ENCODE peak calls at places on chromosomes 5 and 9, in four cellular contexts. U, H, G and C are unnamed samples. For H3K36me3, the result is how much of the 10 kb centered on the place peaks cover.

GRCh38 chr5:121424976-121425375 is 426.7 kb upstream of the FTMT start:
- DNase-seq in U (no peak), G (no peak), H (no peak), C (no peak)

GRCh38 chr9:117044241-117044640 is 357.1 kb downstream of the TRIM32 start:
- DNase-seq in H (no peak), G (no peak), U (no peak), C (no peak)

GRCh38 chr5:58335518-58335917 is 124.4 kb downstream of the PLK2 start:
- DNase-seq in G (no peak), H (no peak), U (no peak), C (no peak)

GRCh38 chr5:140631831-140632365 is 1.1 kb downstream of the CD14 start:
- DNase-seq in U (no peak), H (no peak), G (no peak), C (no peak)

GRCh38 chr5:91123291-91123690 is 259.8 kb downstream of the ARRDC3 start:
- DNase-seq in G (no peak), H (no peak), U (no peak), C (no peak)

GRCh38 chr9:93648836-93649235 is 72.5 kb downstream of the PHF2 start:
- DNase-seq in H (no peak), G (no peak), U (no peak), C (no peak)

GRCh38 chr5:5014836-5015235 is 125.3 kb upstream of the ADAMTS16 start:
- DNase-seq in U (no peak), H (no peak), G (no peak), C (no peak)

GRCh38 chr5:115459844-115460243 is 84.7 kb downstream of the FEM1C start:
- DNase-seq in U (no peak), G (no peak), H (no peak), C (no peak)

DNA sequence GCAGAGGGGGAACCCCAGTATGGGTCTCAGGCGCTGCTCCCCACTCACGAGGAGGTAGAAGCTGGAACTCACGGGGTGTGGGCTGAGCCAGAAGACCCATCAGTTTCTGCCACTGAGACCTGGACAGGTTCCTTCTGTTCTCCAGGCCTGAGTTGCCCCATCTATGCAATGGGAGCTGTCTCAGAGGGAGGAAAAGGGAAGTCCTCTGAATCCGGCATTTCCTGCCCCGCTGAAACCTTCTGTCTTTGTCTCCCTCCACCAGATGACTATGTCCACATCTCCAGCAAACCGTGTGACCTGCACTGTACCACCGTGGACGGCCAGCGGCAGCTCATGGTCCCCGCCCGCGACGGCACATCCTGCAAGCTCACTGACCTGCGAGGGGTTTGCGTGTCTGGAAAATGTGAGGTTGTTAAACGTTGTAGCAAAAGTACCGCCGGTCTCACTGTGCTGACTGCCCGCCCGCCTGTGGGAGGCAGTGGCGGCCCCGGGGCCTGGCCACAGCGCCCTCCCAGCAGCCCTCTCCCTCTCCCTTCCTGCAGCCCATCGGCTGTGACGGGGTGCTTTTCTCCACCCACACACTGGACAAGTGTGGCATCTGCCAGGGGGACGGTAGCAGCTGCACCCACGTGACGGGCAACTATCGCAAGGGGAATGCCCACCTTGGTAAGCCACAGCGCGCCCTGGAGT is 6.0 kb downstream of the ADAMTSL2 start:
- DNase-seq in H (no peak), U (no peak), G (no peak), C (no peak)
- TF ChIP-seq CTCF in H (no peak), U (no peak), G (no peak), C (no peak)

GRCh38 chr5:135038829-135039525 is 4.9 kb upstream of the PITX1 start:
- DNase-seq in G (peak), U (no peak), H (no peak), C (no peak)
- H3K4me3 ChIP-seq in G (peak), U (peak), H (peak), C (peak)

GRCh38 chr9:120452631-120453030 is 127.3 kb downstream of the CDK5RAP2 start:
- DNase-seq in U (no peak), H (no peak), G (no peak), C (no peak)
- H3K36me3 ChIP-seq in U (under half), H (under half), G (half or more), C (under half)

GRCh38 chr5:176743136-176743827 is 67.1 kb upstream of the UNC5A start:
- DNase-seq in G (no peak), H (no peak), U (no peak), C (peak)

GRCh38 chr5:176742246-176743105 is 67.9 kb upstream of the UNC5A start:
- DNase-seq in H (no peak), U (no peak), G (no peak), C (peak)

GRCh38 chr5:176741566-176742211 is 68.7 kb upstream of the UNC5A start:
- DNase-seq in G (no peak), H (no peak), U (no peak), C (peak)

GRCh38 chr5:176743828-176744583 is 66.4 kb upstream of the UNC5A start:
- DNase-seq in G (no peak), H (no peak), U (no peak), C (peak)

GRCh38 chr5:176744584-176744965 is 65.8 kb upstream of the UNC5A start:
- DNase-seq in H (no peak), G (no peak), U (no peak), C (no peak)
- TF ChIP-seq CTCF in H (no peak), G (no peak), U (no peak), C (no peak)

GRCh38 chr5:119322312-119322947 is 33.4 kb upstream of the TNFAIP8 start:
- DNase-seq in H (no peak), U (no peak), G (no peak), C (no peak)

GRCh38 chr5:119319890-119320289 is 35.9 kb upstream of the TNFAIP8 start:
- DNase-seq in U (no peak), H (no peak), G (no peak), C (no peak)

GRCh38 chr5:119323630-119324000 is 32.2 kb upstream of the TNFAIP8 start:
- DNase-seq in H (peak), G (no peak), U (no peak), C (no peak)

GRCh38 chr5:119322948-119323629 is 32.7 kb upstream of the TNFAIP8 start:
- DNase-seq in H (no peak), U (no peak), G (no peak), C (no peak)

DNA sequence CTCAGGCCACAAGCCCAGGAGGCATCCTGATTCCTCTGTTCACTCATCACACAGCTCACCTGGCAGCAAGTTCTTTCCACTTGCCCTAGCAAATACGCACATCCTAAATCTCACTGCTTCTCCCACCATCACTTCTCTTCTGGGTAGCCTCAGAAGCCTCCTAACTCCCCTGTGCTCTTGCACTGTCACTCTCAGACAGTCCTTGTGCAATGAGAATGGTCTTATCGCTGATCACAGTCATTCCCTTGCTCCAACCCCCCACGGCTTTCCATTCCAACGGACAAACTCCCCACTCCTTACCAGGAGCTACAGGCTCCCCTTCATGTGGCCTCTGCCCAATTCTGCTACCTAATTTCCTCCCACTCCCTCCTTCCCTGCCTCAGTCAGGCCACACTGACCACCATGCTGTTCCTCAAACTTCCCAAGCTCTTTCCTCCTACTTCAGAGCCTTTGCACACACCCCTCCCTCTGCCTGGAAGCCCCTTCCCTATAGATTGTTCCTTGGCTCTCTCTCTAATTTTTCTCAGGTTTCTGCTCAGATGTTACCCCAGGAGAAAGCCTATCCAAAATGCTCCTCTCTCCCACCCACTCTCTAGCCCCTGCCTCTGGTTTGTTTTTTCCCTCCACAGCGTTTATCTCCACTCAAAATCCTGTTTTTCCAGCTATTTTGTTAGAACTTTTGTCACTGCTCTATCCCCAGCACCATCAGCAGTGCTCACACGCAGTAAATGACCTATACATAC is 34.1 kb upstream of the TNFAIP8 start:
- DNase-seq in G (no peak), U (no peak), H (no peak), C (no peak)
- H3K4me3 ChIP-seq in G (no peak), U (no peak), H (no peak), C (no peak)

DNA sequence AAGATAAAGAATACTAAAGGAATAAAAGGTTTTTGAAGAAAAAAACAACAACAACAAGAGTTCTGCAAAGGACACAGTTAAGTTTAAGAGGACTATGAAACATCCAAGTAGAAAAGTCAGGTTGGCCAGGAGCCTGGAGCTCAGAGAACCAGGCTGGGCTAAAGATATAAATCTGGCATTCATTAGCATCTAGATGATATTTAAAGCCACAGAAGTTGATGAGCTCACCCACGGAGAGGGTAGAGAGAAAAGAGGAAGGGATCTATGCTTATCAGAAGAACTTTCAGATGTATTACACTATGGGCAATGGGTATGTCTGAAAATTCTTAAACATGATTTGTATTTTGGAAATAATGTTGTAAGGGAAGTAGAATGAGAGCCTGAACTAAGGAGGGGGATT is 9.9 kb downstream of the MIER3 start:
- DNase-seq in G (no peak), H (no peak), U (no peak), C (no peak)
- H3K36me3 ChIP-seq in G (half or more), H (under half), U (half or more), C (under half)

GRCh38 chr9:136342191-136343120 is 15.1 kb downstream of the GPSM1 start:
- DNase-seq in U (peak), G (peak), H (peak), C (peak)
- TF ChIP-seq CTCF in U (no peak), G (no peak), H (no peak), C (no peak)

GRCh38 chr9:109320338-109320733 is 523 bp downstream of the EPB41L4B start:
- DNase-seq in U (no peak), G (no peak), H (no peak), C (peak)

GRCh38 chr9:109317311-109317978 is 3.4 kb downstream of the EPB41L4B start:
- DNase-seq in U (no peak), H (peak), G (no peak), C (no peak)

GRCh38 chr9:109319631-109320233 is 1.1 kb downstream of the EPB41L4B start:
- DNase-seq in U (peak), G (peak), H (no peak), C (no peak)

GRCh38 chr9:109317979-109318671 is 2.7 kb downstream of the EPB41L4B start:
- DNase-seq in U (no peak), G (no peak), H (no peak), C (no peak)

DNA sequence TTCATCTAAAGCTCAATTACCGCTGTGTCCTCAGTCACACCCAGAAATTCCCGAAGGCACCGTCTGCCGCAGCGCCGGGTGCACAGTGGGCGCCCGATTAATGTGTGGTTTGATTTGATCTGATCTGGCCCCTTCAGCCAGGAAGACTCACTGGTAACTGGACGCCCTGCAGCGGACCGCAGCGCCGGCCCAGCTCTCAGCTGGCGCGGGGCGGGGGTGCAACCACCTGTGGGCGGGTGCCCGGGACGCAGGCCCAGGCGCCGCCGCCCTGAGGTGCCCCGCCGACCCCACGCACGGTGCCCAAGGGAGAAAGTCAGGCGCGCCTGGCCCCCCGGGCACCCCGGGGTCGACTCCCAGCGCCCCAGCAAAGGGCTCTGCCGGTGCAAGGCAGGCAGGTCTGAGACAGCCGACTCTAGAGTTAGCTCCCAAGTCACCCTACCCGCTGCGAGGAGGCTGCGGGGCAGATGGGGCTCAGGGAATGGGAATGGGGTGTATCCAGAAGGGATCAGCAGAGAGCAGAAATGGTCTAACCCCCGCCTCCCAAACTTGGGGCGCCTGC is 1.7 kb downstream of the EPB41L4B start:
- DNase-seq in G (peak), H (no peak), U (no peak), C (peak)
- H3K4me3 ChIP-seq in G (peak), H (peak), U (peak), C (peak)

DNA sequence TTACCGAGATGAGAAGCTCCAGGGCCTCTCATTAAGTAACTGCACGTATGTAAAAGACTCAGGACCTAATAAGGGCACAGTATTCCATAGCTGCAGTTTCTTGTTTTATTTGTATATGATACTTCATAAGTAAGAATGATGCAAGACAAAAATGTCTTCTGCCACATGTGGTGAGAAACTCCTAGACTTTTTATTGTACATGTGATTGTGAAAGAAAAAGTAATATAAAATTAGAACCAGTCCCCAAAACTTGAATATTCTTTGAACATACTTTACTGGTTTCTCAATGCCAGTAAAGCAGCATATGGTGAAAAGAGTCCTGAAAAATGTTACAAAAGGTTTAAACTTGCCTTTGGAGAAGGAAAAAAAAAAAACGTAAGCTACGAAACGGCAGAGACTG is 110.0 kb upstream of the OTULINL start:
- DNase-seq in U (no peak), G (no peak), H (no peak), C (no peak)
- H3K36me3 ChIP-seq in U (half or more), G (half or more), H (under half), C (under half)